ENCODE peak calls at places on chromosomes 2 and 18, in five cellular contexts. B is left cardiac atrium, C is HT-29, M is retina, J is hypothalamus. E is an unnamed sample.

GRCh38 chr2:187500585-187501359 is 52.7 kb upstream of the CALCRL start:
- DNase-seq in C (peak; percentile 86), J (no peak), B (no peak), M (peak; percentile 6), E (peak; percentile 43)

GRCh38 chr2:109604597-109604996 is 9.2 kb downstream of the SEPTIN10 start:
- DNase-seq in M (no peak), J (no peak), C (no peak), B (no peak), E (no peak)

GRCh38 chr2:68412127-68412819 is 47.2 kb downstream of the PLEK start:
- DNase-seq in M (no peak), J (no peak), B (no peak), C (no peak), E (no peak)

GRCh38 chr2:190759749-190760213 is 110.9 kb downstream of the NAB1 start:
- DNase-seq in M (no peak), C (peak; percentile 65), B (no peak), J (no peak), E (no peak)

GRCh38 chr2:43518182-43518581 is 77.7 kb downstream of the THADA start:
- DNase-seq in C (no peak), B (no peak), M (no peak), J (no peak), E (no peak)

GRCh38 chr2:133819906-133820305 is 251.6 kb upstream of the NCKAP5 start:
- DNase-seq in C (no peak), M (no peak), B (no peak), J (no peak), E (no peak)

GRCh38 chr2:27809761-27810241 is 38.3 kb downstream of the MRPL33 start:
- DNase-seq in C (no peak), M (no peak), B (no peak), J (no peak), E (no peak)

GRCh38 chr2:165238295-165238694 is 919 bp upstream of the SCN2A start:
- DNase-seq in B (no peak), M (no peak), C (peak; percentile 32), J (no peak), E (peak; percentile 60)

GRCh38 chr2:108492364-108492763 is 41.9 kb upstream of the LIMS1 start:
- DNase-seq in M (no peak), C (no peak), B (no peak), J (no peak), E (no peak)

GRCh38 chr18:45688113-45688512 is 35.9 kb upstream of the SLC14A1 start:
- DNase-seq in M (peak; percentile 25), C (no peak), J (no peak), B (no peak), E (no peak)

GRCh38 chr2:235847576-235847975 is 320.6 kb downstream of the GBX2 start:
- DNase-seq in M (no peak), B (no peak), C (no peak), J (no peak), E (no peak)

GRCh38 chr2:86521922-86522321 is 41.3 kb downstream of the CHMP3 start:
- DNase-seq in B (no peak), C (no peak), J (no peak), M (no peak), E (no peak)

GRCh38 chr2:237687666-237688065 is 60.3 kb downstream of the LRRFIP1 start:
- DNase-seq in C (peak; percentile 42), B (peak; percentile 90), J (no peak), M (no peak), E (no peak)

GRCh38 chr18:51251625-51252024 is 54.1 kb upstream of the MEX3C start:
- DNase-seq in B (no peak), J (no peak), C (no peak), M (no peak), E (no peak)